ENCODE peak calls at places on chromosomes 13 and 19, in four cellular contexts. One of them, this sample, is unnamed. For H3K4me1 and H3K27me3, the result is how much of the 10 kb centered on the place peaks cover.

GRCh38 chr13:111876506-111876905 is 190.4 kb upstream of the SOX1 start:
- DNase-seq in H1: peak
- DNase-seq in left lung: no peak
- DNase-seq in MM.1S: no peak
- DNase-seq in this sample: no peak

GRCh38 chr19:8367327-8368001 is 3.5 kb downstream of the ANGPTL4 start:
- DNase-seq in H1: peak
- DNase-seq in left lung: peak
- DNase-seq in MM.1S: no peak
- DNase-seq in this sample: no peak

GRCh38 chr19:38891791-38892190 is 7.6 kb downstream of the SIRT2 start:
- DNase-seq in H1: no peak
- DNase-seq in left lung: no peak
- DNase-seq in MM.1S: no peak
- DNase-seq in this sample: no peak

GRCh38 chr13:62997696-62998095 is 1582.0 kb upstream of the PCDH20 start:
- DNase-seq in H1: no peak
- DNase-seq in left lung: no peak
- DNase-seq in MM.1S: no peak
- DNase-seq in this sample: no peak

GRCh38 chr19:1105217-1105872 is 1.6 kb downstream of the GPX4 start:
- DNase-seq in H1: no peak
- DNase-seq in left lung: no peak
- DNase-seq in MM.1S: no peak
- DNase-seq in this sample: no peak

GRCh38 chr19:15424121-15424520 is 5.3 kb upstream of the AKAP8L start:
- DNase-seq in H1: no peak
- DNase-seq in left lung: no peak
- DNase-seq in MM.1S: no peak
- DNase-seq in this sample: no peak

GRCh38 chr19:27971071-27971470 is 1241.9 kb downstream of the UQCRFS1 start:
- DNase-seq in H1: no peak
- DNase-seq in left lung: no peak
- DNase-seq in MM.1S: no peak
- DNase-seq in this sample: no peak

GRCh38 chr13:32191452-32191998 is 123.6 kb downstream of the ZAR1L start:
- DNase-seq in H1: no peak
- DNase-seq in left lung: no peak
- DNase-seq in MM.1S: no peak
- DNase-seq in this sample: no peak

GRCh38 chr19:40139533-40140287 is 49.0 kb upstream of the ZNF780A start:
- DNase-seq in H1: peak
- DNase-seq in left lung: no peak
- DNase-seq in MM.1S: peak
- DNase-seq in this sample: peak

GRCh38 chr13:66224644-66225043 is 1005.5 kb downstream of the PCDH9 start:
- DNase-seq in H1: no peak
- DNase-seq in left lung: no peak
- DNase-seq in MM.1S: no peak
- DNase-seq in this sample: no peak

GRCh38 chr13:77729502-77730221 is 32.2 kb downstream of the SLAIN1 start:
- DNase-seq in H1: no peak
- DNase-seq in left lung: no peak
- DNase-seq in MM.1S: peak
- DNase-seq in this sample: no peak

GRCh38 chr19:2507109-2507508 is 31.2 kb downstream of the GADD45B start:
- DNase-seq in H1: no peak
- DNase-seq in left lung: no peak
- DNase-seq in MM.1S: no peak
- DNase-seq in this sample: peak

GRCh38 chr13:49530452-49530851 is 34.7 kb downstream of the PHF11 start:
- DNase-seq in H1: no peak
- DNase-seq in left lung: no peak
- DNase-seq in MM.1S: no peak
- DNase-seq in this sample: no peak

GRCh38 chr13:28729541-28729940 is 10.8 kb upstream of the SLC46A3 start:
- DNase-seq in H1: no peak
- DNase-seq in left lung: no peak
- DNase-seq in MM.1S: no peak
- DNase-seq in this sample: no peak

GRCh38 chr13:35057858-35058257 is 115.8 kb downstream of the NBEA start:
- DNase-seq in H1: no peak
- DNase-seq in left lung: no peak
- DNase-seq in MM.1S: no peak
- DNase-seq in this sample: no peak

GRCh38 chr13:62512194-62513141 is 1096.8 kb upstream of the PCDH20 start:
- DNase-seq in H1: peak
- DNase-seq in left lung: no peak
- DNase-seq in MM.1S: peak
- DNase-seq in this sample: no peak

GRCh38 chr13:74062933-74063332 is 71.3 kb downstream of the KLF12 start:
- DNase-seq in H1: no peak
- DNase-seq in left lung: no peak
- DNase-seq in MM.1S: peak
- DNase-seq in this sample: peak

GRCh38 chr19:45676851-45677263 is 8.8 kb downstream of the GIPR start:
- DNase-seq in H1: peak
- DNase-seq in left lung: peak
- DNase-seq in MM.1S: no peak
- DNase-seq in this sample: peak

GRCh38 chr19:16378291-16378889 is 53.8 kb downstream of the KLF2 start:
- DNase-seq in H1: no peak
- DNase-seq in left lung: no peak
- DNase-seq in MM.1S: no peak
- DNase-seq in this sample: no peak

GRCh38 chr13:77719128-77719527 is 21.6 kb downstream of the SLAIN1 start:
- DNase-seq in H1: no peak
- DNase-seq in left lung: no peak
- DNase-seq in MM.1S: no peak
- DNase-seq in this sample: no peak

GRCh38 chr19:42115219-42115618 is 17.0 kb downstream of the POU2F2 start:
- DNase-seq in H1: no peak
- DNase-seq in left lung: no peak
- DNase-seq in MM.1S: no peak
- DNase-seq in this sample: no peak

GRCh38 chr13:106302843-106303242 is 232.6 kb downstream of the EFNB2 start:
- DNase-seq in H1: no peak
- DNase-seq in left lung: no peak
- DNase-seq in MM.1S: no peak
- DNase-seq in this sample: no peak

GRCh38 chr19:40623403-40624239 is 22.5 kb downstream of the LTBP4 start:
- DNase-seq in H1: peak
- DNase-seq in left lung: no peak
- DNase-seq in MM.1S: no peak
- DNase-seq in this sample: no peak

GRCh38 chr19:5803752-5804515 is 933 bp upstream of the NRTN start:
- DNase-seq in H1: peak
- DNase-seq in left lung: peak
- DNase-seq in MM.1S: peak
- DNase-seq in this sample: peak
- H3K27ac ChIP-seq in H1: no peak
- H3K27ac ChIP-seq in left lung: no peak
- H3K27ac ChIP-seq in MM.1S: no peak
- H3K27ac ChIP-seq in this sample: peak

DNA sequence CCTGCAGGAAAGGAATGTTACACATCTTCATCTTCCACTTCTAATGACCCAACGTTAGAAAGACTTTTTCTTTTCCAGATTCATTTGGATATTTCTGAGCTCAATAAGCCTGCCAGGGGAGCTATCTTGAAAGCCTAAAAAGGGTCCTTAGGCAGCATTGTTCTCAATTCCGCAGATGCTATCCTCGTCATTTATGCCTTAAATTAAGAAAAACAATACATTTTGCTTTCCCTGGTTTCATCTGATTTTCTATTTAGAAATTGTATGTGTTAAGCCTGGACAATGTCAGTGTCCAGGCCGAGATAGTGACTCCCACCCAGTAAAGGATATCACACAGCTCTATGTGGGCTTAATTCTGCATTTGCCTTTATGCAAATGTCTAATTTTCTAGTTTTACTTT is 721.3 kb downstream of the DIAPH3 start:
- DNase-seq in H1: no peak
- DNase-seq in left lung: no peak
- DNase-seq in MM.1S: no peak
- DNase-seq in this sample: no peak
- H3K4me1 ChIP-seq in H1: under half
- H3K4me1 ChIP-seq in left lung: under half
- H3K4me1 ChIP-seq in MM.1S: under half
- H3K4me1 ChIP-seq in this sample: under half

DNA sequence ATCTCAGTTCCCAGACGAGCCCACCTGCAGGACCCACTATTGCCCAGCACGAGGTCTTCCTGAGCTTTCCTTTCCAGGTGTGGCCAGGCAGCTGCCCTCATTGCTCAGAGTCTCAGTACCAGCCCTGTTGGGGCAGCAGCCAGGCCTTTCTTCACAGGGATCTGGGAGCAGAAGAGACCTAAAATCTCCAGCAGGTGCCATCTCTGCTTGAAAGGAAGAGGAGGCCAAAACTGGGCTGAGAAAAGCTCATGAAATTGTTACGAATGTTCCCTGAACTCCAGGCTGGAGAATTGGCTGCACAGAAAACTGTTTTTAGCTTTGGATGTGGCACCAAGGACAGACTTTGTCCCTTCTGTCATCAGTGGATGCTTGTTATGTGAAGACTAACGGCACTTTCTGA is 8.7 kb upstream of the PEPD start:
- DNase-seq in H1: no peak
- DNase-seq in left lung: no peak
- DNase-seq in MM.1S: no peak
- DNase-seq in this sample: no peak
- H3K27me3 ChIP-seq in H1: under half
- H3K27me3 ChIP-seq in left lung: under half
- H3K27me3 ChIP-seq in MM.1S: half or more
- H3K27me3 ChIP-seq in this sample: under half

DNA sequence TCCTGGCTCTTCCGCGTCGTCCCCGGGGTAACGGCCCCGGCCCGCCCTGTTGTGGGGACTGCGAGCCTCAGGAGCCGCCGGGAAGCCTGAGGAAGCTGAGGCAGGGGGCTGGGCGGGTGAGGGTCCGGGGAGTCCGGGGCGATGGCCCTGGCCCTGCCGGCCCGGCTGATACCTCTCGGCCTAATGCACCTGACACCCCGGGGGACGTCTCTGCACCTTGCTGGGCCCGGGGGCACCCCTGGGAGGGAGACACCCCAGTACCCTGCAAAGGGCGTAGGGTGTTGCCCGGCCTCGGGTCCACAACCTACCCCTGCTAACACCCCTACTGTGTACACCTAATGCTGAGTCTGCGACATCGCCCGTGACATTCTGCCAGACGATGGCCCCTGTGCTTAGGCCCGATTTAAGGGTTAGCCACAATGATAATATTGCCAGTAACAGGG is 410 bp downstream of the PIN1 start:
- DNase-seq in H1: no peak
- DNase-seq in left lung: no peak
- DNase-seq in MM.1S: no peak
- DNase-seq in this sample: no peak
- H3K27ac ChIP-seq in H1: peak
- H3K27ac ChIP-seq in left lung: no peak
- H3K27ac ChIP-seq in MM.1S: no peak
- H3K27ac ChIP-seq in this sample: peak

GRCh38 chr13:113851826-113852535 is 11.9 kb downstream of the GAS6 start:
- DNase-seq in H1: peak
- DNase-seq in left lung: no peak
- DNase-seq in MM.1S: no peak
- DNase-seq in this sample: no peak

GRCh38 chr13:113854238-113855011 is 9.5 kb downstream of the GAS6 start:
- DNase-seq in H1: peak
- DNase-seq in left lung: peak
- DNase-seq in MM.1S: peak
- DNase-seq in this sample: no peak

GRCh38 chr13:113853518-113854237 is 10.2 kb downstream of the GAS6 start:
- DNase-seq in H1: peak
- DNase-seq in left lung: peak
- DNase-seq in MM.1S: no peak
- DNase-seq in this sample: no peak

GRCh38 chr13:113851480-113851803 is 12.4 kb downstream of the GAS6 start:
- DNase-seq in H1: no peak
- DNase-seq in left lung: no peak
- DNase-seq in MM.1S: no peak
- DNase-seq in this sample: no peak

GRCh38 chr13:113852536-113853517 is 11.0 kb downstream of the GAS6 start:
- DNase-seq in H1: peak
- DNase-seq in left lung: peak
- DNase-seq in MM.1S: no peak
- DNase-seq in this sample: no peak
- H3K4me1 ChIP-seq in H1: under half
- H3K4me1 ChIP-seq in left lung: under half
- H3K4me1 ChIP-seq in MM.1S: half or more
- H3K4me1 ChIP-seq in this sample: under half

GRCh38 chr13:40148742-40149141 is 493.3 kb downstream of the COG6 start:
- DNase-seq in H1: no peak
- DNase-seq in left lung: no peak
- DNase-seq in MM.1S: no peak
- DNase-seq in this sample: no peak
- H3K27me3 ChIP-seq in H1: under half
- H3K27me3 ChIP-seq in left lung: under half
- H3K27me3 ChIP-seq in MM.1S: under half
- H3K27me3 ChIP-seq in this sample: under half